ENCODE peak calls at places on chromosomes 6 and 20, in five cellular contexts. O is heart right ventricle, V is RWPE1, G is NCI-H345, W is activated T-cell treated with anti-CD3 and anti-CD28 coated beads for 4 hours. D is an unnamed sample.

GRCh38 chr20:5171790-5172164 is 45.0 kb downstream of the CDS2 start:
- DNase-seq in G (no peak), O (no peak), V (no peak), W (no peak), D (no peak)

GRCh38 chr6:132005177-132005576 is 54.0 kb upstream of the CCN2 start:
- DNase-seq in V (no peak), O (no peak), G (no peak), W (no peak), D (no peak)

GRCh38 chr20:9068896-9069663 is at the start of gene PLCB4:
- DNase-seq in O (peak), G (peak), V (peak), W (no peak), D (no peak)

GRCh38 chr20:13995841-13996240 is 525 bp downstream of the MACROD2 start:
- DNase-seq in O (peak), W (no peak), V (peak), G (peak), D (no peak)

GRCh38 chr6:135811172-135811571 is 40.3 kb upstream of the PDE7B start:
- DNase-seq in G (no peak), O (no peak), W (no peak), V (no peak), D (no peak)

GRCh38 chr6:885051-885590 is 192.2 kb upstream of the EXOC2 start:
- DNase-seq in W (no peak), G (no peak), O (no peak), V (no peak), D (no peak)

GRCh38 chr6:45555981-45556771 is 178.4 kb upstream of the SUPT3H start:
- DNase-seq in W (no peak), V (no peak), G (no peak), O (no peak), D (no peak)

GRCh38 chr6:108559884-108560462 is 744 bp upstream of the FOXO3 start:
- DNase-seq in O (peak), V (peak), G (peak), W (no peak), D (no peak)

GRCh38 chr20:53174454-53174853 is 202.3 kb downstream of the TSHZ2 start:
- DNase-seq in W (no peak), O (no peak), V (no peak), G (no peak), D (no peak)

GRCh38 chr6:118501816-118502568 is 46.1 kb upstream of the PLN start:
- DNase-seq in V (no peak), W (no peak), O (no peak), G (no peak), D (no peak)

GRCh38 chr6:16163535-16164300 is 34.8 kb downstream of the MYLIP start:
- DNase-seq in V (peak), O (no peak), G (no peak), W (no peak), D (no peak)

GRCh38 chr20:16397053-16397452 is 176.2 kb downstream of the KIF16B start:
- DNase-seq in V (no peak), G (no peak), O (peak), W (no peak), D (no peak)

GRCh38 chr6:113750148-113750547 is 107.0 kb upstream of the MARCKS start:
- DNase-seq in O (no peak), V (no peak), W (no peak), G (no peak), D (no peak)

GRCh38 chr6:107706516-107706915 is 117.6 kb downstream of the SCML4 start:
- DNase-seq in O (no peak), V (no peak), W (no peak), G (no peak), D (no peak)

GRCh38 chr20:45096781-45097180 is 4.1 kb downstream of the KCNS1 start:
- DNase-seq in O (no peak), W (no peak), V (no peak), G (no peak), D (no peak)

GRCh38 chr6:47292944-47293343 is 16.8 kb downstream of the TNFRSF21 start:
- DNase-seq in G (no peak), W (no peak), V (peak), O (no peak), D (no peak)